ENCODE peak calls at places on chromosome 13, in five cellular contexts. H, D, S, A and N are unnamed samples. For H3K4me1, the result is how much of the 10 kb centered on the place peaks cover.

GRCh38 chr13:75489502-75490263 is 7.7 kb upstream of the TBC1D4 start:
- DNase-seq in H (no peak), D (peak), A (no peak), S (peak), N (peak)

GRCh38 chr13:32650705-32651311 is 64.6 kb downstream of the PDS5B start:
- DNase-seq in A (peak), D (peak), S (peak), H (peak), N (peak)

GRCh38 chr13:109135018-109135417 is 505.6 kb downstream of the MYO16 start:
- DNase-seq in H (no peak), A (peak), S (no peak), D (no peak), N (peak)

GRCh38 chr13:97194473-97194872 is 27.7 kb upstream of the MBNL2 start:
- DNase-seq in D (peak), A (peak), S (peak), H (peak), N (peak)

GRCh38 chr13:98476538-98476966 is 100.4 kb downstream of the STK24 start:
- DNase-seq in H (peak), A (peak), D (peak), S (peak), N (peak)

GRCh38 chr13:91381371-91381770 is 17.1 kb upstream of the GPC5 start:
- DNase-seq in S (peak), D (peak), H (peak), A (no peak), N (peak)

GRCh38 chr13:76016799-76017198 is 380.7 kb downstream of the LMO7 start:
- DNase-seq in D (peak), S (peak), A (peak), H (peak), N (peak)

GRCh38 chr13:35697281-35697680 is 220.8 kb upstream of the MAB21L1 start:
- DNase-seq in S (no peak), A (peak), H (no peak), D (no peak), N (no peak)

GRCh38 chr13:23392313-23392712 is 41.2 kb downstream of the SACS start:
- DNase-seq in A (no peak), D (no peak), S (no peak), H (no peak), N (no peak)

GRCh38 chr13:102892504-102892903 is 46.7 kb downstream of the ERCC5 start:
- DNase-seq in S (no peak), A (no peak), D (no peak), H (no peak), N (no peak)

GRCh38 chr13:113618455-113618854 is 33.9 kb downstream of the TFDP1 start:
- DNase-seq in S (no peak), D (no peak), A (no peak), H (no peak), N (no peak)

GRCh38 chr13:96848275-96848674 is 146.0 kb downstream of the OXGR1 start:
- DNase-seq in S (no peak), D (no peak), H (no peak), A (no peak), N (no peak)

GRCh38 chr13:79404985-79405384 is 1.1 kb downstream of the RBM26 start:
- DNase-seq in A (no peak), S (no peak), H (peak), D (no peak), N (no peak)
- H3K4me1 ChIP-seq in A (under half), S (under half), H (under half), D (under half), N (under half)

GRCh38 chr13:29427937-29428309 is 167.6 kb downstream of the SLC7A1 start:
- DNase-seq in S (no peak), A (no peak), H (no peak), D (no peak), N (no peak)

GRCh38 chr13:29423050-29423449 is 172.4 kb downstream of the SLC7A1 start:
- DNase-seq in D (no peak), H (no peak), S (no peak), A (no peak), N (no peak)

GRCh38 chr13:29429496-29429895 is 166.0 kb downstream of the SLC7A1 start:
- DNase-seq in S (no peak), D (no peak), A (no peak), H (no peak), N (no peak)

GRCh38 chr13:29428992-29429315 is 166.5 kb downstream of the SLC7A1 start:
- DNase-seq in S (no peak), H (no peak), A (no peak), D (no peak), N (no peak)

DNA sequence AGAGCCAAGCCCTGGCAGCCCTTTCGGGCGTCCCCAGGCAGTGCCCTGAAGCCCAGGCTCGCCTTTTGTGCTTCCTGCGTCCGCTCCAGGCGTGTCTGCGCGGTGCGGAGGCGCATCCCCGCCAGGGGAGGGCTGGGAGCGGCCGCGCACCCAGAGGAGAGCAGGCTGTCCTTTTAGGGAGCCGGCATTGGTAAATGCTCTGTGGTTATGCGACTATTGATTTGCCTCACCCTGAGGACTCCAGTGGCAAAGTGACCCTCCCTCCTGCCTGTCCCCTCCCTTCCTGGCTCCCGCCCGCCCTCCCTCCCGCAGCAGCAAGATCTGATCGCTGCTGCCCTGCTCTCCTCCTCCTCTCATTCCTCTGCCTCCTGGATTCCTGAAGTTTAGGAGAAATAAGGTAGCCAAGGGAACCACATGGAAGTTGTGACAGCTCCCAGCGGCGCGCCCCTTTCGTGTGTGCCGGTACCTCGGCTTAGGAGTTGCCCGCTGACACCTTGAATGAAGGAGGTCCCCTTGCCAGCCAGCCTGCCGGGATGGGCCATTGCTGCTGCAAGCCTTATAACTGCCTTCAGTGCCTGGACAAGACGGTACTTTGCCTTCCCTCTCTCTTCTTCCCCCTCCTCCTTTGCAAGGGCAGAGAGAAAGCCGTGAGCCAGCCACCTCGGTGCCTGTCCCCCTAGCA is 167.0 kb downstream of the SLC7A1 start:
- DNase-seq in A (peak), H (no peak), D (no peak), S (no peak), N (no peak)
- H3K4me2 ChIP-seq in A (peak), H (no peak), D (peak), S (peak), N (no peak)

GRCh38 chr13:27978301-27978968 is 9.3 kb upstream of the CDX2 start:
- DNase-seq in A (peak), S (no peak), H (no peak), D (no peak), N (no peak)
- H3K9ac ChIP-seq in A (peak), S (no peak), H (no peak), D (no peak), N (no peak)

GRCh38 chr13:27641711-27642502 is 20.2 kb downstream of the POLR1D start:
- DNase-seq in S (no peak), D (no peak), H (no peak), A (no peak), N (no peak)
- H3K4me1 ChIP-seq in S (under half), D (under half), H (under half), A (under half), N (under half)